ENCODE peak calls at places on chromosomes 1 and 21, in four cellular contexts. T is SJCRH30, J is GM23338, N is breast epithelium. G is an unnamed sample.

GRCh38 chr1:57796609-57797008 is 372.7 kb upstream of the DAB1 start:
- DNase-seq in J (no peak), T (no peak), N (no peak), G (no peak)

GRCh38 chr1:150979007-150979722 is 2.9 kb upstream of the ANXA9 start:
- DNase-seq in J (peak), N (peak), T (peak), G (peak)

GRCh38 chr1:233244183-233244582 is 51.3 kb downstream of the PCNX2 start:
- DNase-seq in J (no peak), N (no peak), T (no peak), G (no peak)

GRCh38 chr1:165905853-165906252 is 78.4 kb downstream of the UCK2 start:
- DNase-seq in T (no peak), N (no peak), J (no peak), G (no peak)

GRCh38 chr1:175118375-175118774 is 50.7 kb downstream of the TNN start:
- DNase-seq in J (no peak), T (no peak), N (no peak), G (no peak)

GRCh38 chr1:27366411-27367159 is at the start of gene MAP3K6:
- DNase-seq in N (peak), J (peak), T (peak), G (peak)

GRCh38 chr1:94351441-94351840 is 66.7 kb upstream of the ABCD3 start:
- DNase-seq in T (no peak), J (no peak), N (no peak), G (peak)

GRCh38 chr1:107548276-107548675 is 407.4 kb downstream of the NTNG1 start:
- DNase-seq in J (no peak), T (no peak), N (no peak), G (no peak)

GRCh38 chr1:232553050-232553754 is 76.7 kb downstream of the SIPA1L2 start:
- DNase-seq in J (no peak), N (peak), T (no peak), G (no peak)

GRCh38 chr1:67393240-67393639 is 37.0 kb downstream of the SERBP1 start:
- DNase-seq in T (no peak), J (no peak), N (peak), G (no peak)

GRCh38 chr1:161089251-161089924 is at the start of gene NECTIN4:
- DNase-seq in T (no peak), J (peak), N (peak), G (no peak)

DNA sequence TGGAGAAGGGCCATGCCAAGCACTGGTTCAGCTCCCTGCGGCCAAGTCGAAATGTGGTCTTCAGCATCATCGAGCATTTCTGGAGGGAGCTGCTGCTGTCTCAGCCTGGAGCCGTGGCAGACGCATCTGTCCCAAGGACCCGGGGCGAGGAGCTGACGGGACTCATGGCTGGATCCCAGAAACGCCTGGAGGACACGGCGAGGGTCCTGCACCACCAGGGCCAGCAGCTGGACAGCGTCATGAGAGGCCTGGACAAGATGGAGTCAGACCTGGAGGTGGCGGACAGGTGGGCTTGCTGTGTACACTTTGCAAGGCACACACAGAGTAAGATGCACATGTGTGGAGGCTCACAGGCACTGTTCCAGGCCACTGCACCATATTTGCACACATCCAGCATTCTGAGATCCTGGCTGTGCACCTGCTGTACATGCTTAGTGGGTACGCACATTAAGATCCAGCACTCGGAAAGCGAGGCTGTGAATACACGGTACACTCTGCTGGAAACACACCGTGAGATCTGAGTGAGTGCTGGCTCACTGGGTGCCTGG is 12.8 kb downstream of the SNAP47 start:
- DNase-seq in T (no peak), J (no peak), N (no peak), G (no peak)
- H3K27ac ChIP-seq in T (no peak), J (no peak), N (peak), G (no peak)

GRCh38 chr1:1068077-1068373 is 6.1 kb downstream of the RNF223 start:
- DNase-seq in N (no peak), J (no peak), T (no peak), G (no peak)

GRCh38 chr1:1068374-1069060 is 5.6 kb downstream of the RNF223 start:
- DNase-seq in J (peak), T (no peak), N (peak), G (no peak)

GRCh38 chr1:1069061-1069710 is 4.9 kb downstream of the RNF223 start:
- DNase-seq in T (peak), J (peak), N (peak), G (peak)

GRCh38 chr1:1071486-1072298 is 2.4 kb downstream of the RNF223 start:
- DNase-seq in T (no peak), N (no peak), J (no peak), G (no peak)

GRCh38 chr1:1069711-1070676 is 4.1 kb downstream of the RNF223 start:
- DNase-seq in J (no peak), T (no peak), N (no peak), G (no peak)
- H3K4me3 ChIP-seq in J (peak), T (no peak), N (no peak), G (peak)

GRCh38 chr1:26125382-26125781 is 13.8 kb downstream of the PDIK1L start:
- DNase-seq in N (no peak), T (no peak), J (no peak), G (no peak)
- H3K27ac ChIP-seq in N (no peak), T (no peak), J (no peak), G (peak)

GRCh38 chr21:42066521-42066920 is 4.6 kb upstream of the UMODL1 start:
- DNase-seq in N (no peak), J (no peak), T (no peak), G (no peak)
- H3K4me3 ChIP-seq in N (no peak), J (no peak), T (no peak), G (no peak)

DNA sequence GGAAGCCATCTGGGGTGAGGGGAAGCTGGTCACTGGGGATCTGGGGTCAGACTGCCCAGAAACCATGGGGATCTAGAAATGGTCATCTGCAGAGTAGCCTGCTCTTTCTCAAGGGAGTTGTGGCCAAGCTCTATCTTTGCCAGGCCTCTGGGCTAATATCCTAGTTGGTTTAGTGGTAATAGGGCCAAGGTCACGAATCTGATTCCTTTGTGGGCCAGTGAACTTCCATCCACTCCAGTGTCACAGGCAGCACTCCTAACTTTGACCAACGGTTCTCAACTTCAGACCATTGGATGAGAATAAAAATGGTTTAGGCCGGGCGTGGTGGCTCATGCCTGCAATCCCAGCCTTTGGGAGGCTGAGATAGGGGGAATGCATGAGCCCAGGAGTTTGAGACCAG is 28.1 kb upstream of the PPP2R5A start:
- DNase-seq in J (no peak), N (no peak), T (no peak), G (no peak)
- H3K27ac ChIP-seq in J (no peak), N (no peak), T (no peak), G (no peak)

DNA sequence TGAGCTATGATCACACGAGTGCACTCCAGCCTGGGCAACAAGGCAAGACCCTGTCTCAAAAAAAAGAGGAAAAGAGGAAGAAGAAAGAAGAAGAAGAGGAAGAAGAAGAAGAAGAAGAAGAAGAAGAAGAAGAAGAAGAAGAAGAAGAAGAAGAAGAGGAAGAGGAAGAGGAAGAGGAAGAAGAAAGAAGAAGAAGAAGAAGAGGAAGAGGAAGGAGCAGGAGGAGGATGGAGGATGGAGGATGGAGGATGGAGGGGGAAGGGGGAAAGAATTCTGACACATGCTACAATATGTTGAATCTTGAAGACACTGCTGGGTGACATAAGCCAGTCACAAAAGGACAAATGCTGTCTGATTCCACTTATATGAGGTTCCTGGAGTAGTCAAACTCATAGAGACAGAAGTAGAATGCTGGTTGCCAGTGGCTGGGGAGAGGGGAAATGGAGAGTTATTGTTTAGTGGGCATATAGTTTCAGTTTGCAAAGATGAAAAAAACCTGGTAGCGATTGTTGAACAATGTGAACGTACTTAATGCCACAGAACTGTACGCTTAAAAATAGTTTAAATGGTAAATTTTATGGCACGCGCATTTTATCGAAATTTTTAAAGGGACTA is 47.3 kb upstream of the COA6 start:
- DNase-seq in T (no peak), N (no peak), J (no peak), G (no peak)
- H3K4me3 ChIP-seq in T (no peak), N (peak), J (peak), G (no peak)

DNA sequence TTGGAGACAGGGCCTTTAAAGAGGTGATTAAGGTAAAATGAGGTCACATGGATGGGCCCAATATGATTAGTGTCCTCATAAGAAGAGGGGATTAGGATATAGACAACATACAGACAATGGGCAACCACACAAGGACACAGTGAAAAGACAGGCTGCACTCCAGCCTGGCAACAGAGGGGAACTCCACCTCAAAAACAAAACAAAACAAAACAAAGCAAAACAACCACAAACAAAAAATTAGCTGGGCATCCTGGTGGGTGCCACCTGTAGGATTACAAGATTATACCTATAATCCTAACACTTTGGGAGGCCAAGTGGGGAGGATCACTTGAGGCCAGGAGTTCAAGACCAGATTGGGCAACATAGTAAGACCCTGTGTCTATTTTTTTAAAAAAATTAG is 4.8 kb upstream of the MDM4 start:
- DNase-seq in T (no peak), J (no peak), N (no peak), G (no peak)
- H3K27ac ChIP-seq in T (no peak), J (no peak), N (no peak), G (no peak)